ENCODE peak calls at places on chromosome 10, in ten cellular contexts. One of them, this sample, is unnamed.

GRCh38 chr10:91592282-91593020 is 40.4 kb downstream of the PPP1R3C start:
- DNase-seq in fibroblast of lung: no peak
- DNase-seq in IMR-90: no peak
- DNase-seq in neural progenitor cell: no peak
- DNase-seq in PC-9: no peak
- DNase-seq in HepG2: no peak
- DNase-seq in SK-N-SH: no peak
- DNase-seq in hepatocyte: no peak
- DNase-seq in HCT116: no peak
- DNase-seq in MM.1S: no peak
- DNase-seq in this sample: no peak

GRCh38 chr10:120684211-120684610 is 167.0 kb upstream of the WDR11 start:
- DNase-seq in HepG2: no peak
- DNase-seq in HCT116: no peak
- DNase-seq in neural progenitor cell: no peak
- DNase-seq in PC-9: no peak
- DNase-seq in IMR-90: no peak
- DNase-seq in MM.1S: no peak
- DNase-seq in fibroblast of lung: no peak
- DNase-seq in hepatocyte: no peak
- DNase-seq in SK-N-SH: no peak
- DNase-seq in this sample: no peak

GRCh38 chr10:17454181-17454800 is at the start of gene ST8SIA6:
- DNase-seq in HCT116: no peak
- DNase-seq in PC-9: peak; percentile 52
- DNase-seq in fibroblast of lung: peak; percentile 49
- DNase-seq in neural progenitor cell: peak; percentile 83
- DNase-seq in hepatocyte: peak; percentile 73
- DNase-seq in IMR-90: peak; percentile 47
- DNase-seq in SK-N-SH: peak; percentile 86
- DNase-seq in HepG2: no peak
- DNase-seq in MM.1S: peak; percentile 56
- DNase-seq in this sample: peak; percentile 37

GRCh38 chr10:5147981-5148677 is 36.8 kb downstream of the AKR1C8 start:
- DNase-seq in HepG2: peak; percentile 97
- DNase-seq in fibroblast of lung: no peak
- DNase-seq in IMR-90: no peak
- DNase-seq in HCT116: no peak
- DNase-seq in SK-N-SH: no peak
- DNase-seq in MM.1S: no peak
- DNase-seq in PC-9: no peak
- DNase-seq in hepatocyte: no peak
- DNase-seq in neural progenitor cell: no peak
- DNase-seq in this sample: no peak

GRCh38 chr10:68871105-68871711 is 29.9 kb upstream of the DDX50 start:
- DNase-seq in neural progenitor cell: peak; percentile 88
- DNase-seq in IMR-90: peak; percentile 71
- DNase-seq in PC-9: no peak
- DNase-seq in HCT116: no peak
- DNase-seq in HepG2: peak; percentile 16
- DNase-seq in MM.1S: no peak
- DNase-seq in fibroblast of lung: peak; percentile 57
- DNase-seq in hepatocyte: peak; percentile 46
- DNase-seq in SK-N-SH: no peak
- DNase-seq in this sample: peak; percentile 60

GRCh38 chr10:69422676-69423075 is 6.0 kb upstream of the TACR2 start:
- DNase-seq in IMR-90: no peak
- DNase-seq in HepG2: no peak
- DNase-seq in fibroblast of lung: no peak
- DNase-seq in SK-N-SH: no peak
- DNase-seq in MM.1S: no peak
- DNase-seq in PC-9: no peak
- DNase-seq in HCT116: no peak
- DNase-seq in hepatocyte: no peak
- DNase-seq in neural progenitor cell: no peak
- DNase-seq in this sample: no peak

GRCh38 chr10:132397036-132397541 is at the start of gene PWWP2B:
- DNase-seq in SK-N-SH: peak; percentile 87
- DNase-seq in PC-9: peak; percentile 36
- DNase-seq in neural progenitor cell: peak; percentile 70
- DNase-seq in IMR-90: peak; percentile 19
- DNase-seq in fibroblast of lung: peak; percentile 28
- DNase-seq in HCT116: no peak
- DNase-seq in HepG2: no peak
- DNase-seq in MM.1S: peak; percentile 39
- DNase-seq in hepatocyte: peak; percentile 85
- DNase-seq in this sample: no peak

GRCh38 chr10:98589007-98589406 is 142.3 kb upstream of the HPS1 start:
- DNase-seq in IMR-90: peak; percentile 19
- DNase-seq in SK-N-SH: no peak
- DNase-seq in PC-9: no peak
- DNase-seq in MM.1S: no peak
- DNase-seq in hepatocyte: no peak
- DNase-seq in HepG2: peak; percentile 68
- DNase-seq in HCT116: no peak
- DNase-seq in fibroblast of lung: no peak
- DNase-seq in neural progenitor cell: no peak
- DNase-seq in this sample: no peak

GRCh38 chr10:14032406-14032998 is 298.2 kb downstream of the FRMD4A start:
- DNase-seq in HepG2: no peak
- DNase-seq in hepatocyte: peak; percentile 28
- DNase-seq in PC-9: peak; percentile 13
- DNase-seq in IMR-90: no peak
- DNase-seq in neural progenitor cell: peak; percentile 74
- DNase-seq in MM.1S: no peak
- DNase-seq in fibroblast of lung: no peak
- DNase-seq in HCT116: peak; percentile 2
- DNase-seq in SK-N-SH: peak; percentile 45
- DNase-seq in this sample: peak; percentile 12

GRCh38 chr10:93912443-93912842 is 18.7 kb downstream of the SLC35G1 start:
- DNase-seq in PC-9: no peak
- DNase-seq in MM.1S: no peak
- DNase-seq in IMR-90: no peak
- DNase-seq in SK-N-SH: no peak
- DNase-seq in hepatocyte: no peak
- DNase-seq in HepG2: no peak
- DNase-seq in neural progenitor cell: no peak
- DNase-seq in fibroblast of lung: no peak
- DNase-seq in HCT116: no peak
- DNase-seq in this sample: no peak

GRCh38 chr10:13758302-13758701 is 171.5 kb downstream of the PRPF18 start:
- DNase-seq in fibroblast of lung: peak; percentile 58
- DNase-seq in hepatocyte: peak; percentile 34
- DNase-seq in HepG2: no peak
- DNase-seq in neural progenitor cell: peak; percentile 37
- DNase-seq in MM.1S: no peak
- DNase-seq in IMR-90: peak; percentile 70
- DNase-seq in HCT116: peak; percentile 3
- DNase-seq in SK-N-SH: peak; percentile 33
- DNase-seq in PC-9: peak; percentile 21
- DNase-seq in this sample: peak; percentile 83

GRCh38 chr10:73641272-73642060 is at the start of gene MYOZ1:
- DNase-seq in fibroblast of lung: no peak
- DNase-seq in hepatocyte: no peak
- DNase-seq in PC-9: peak; percentile 43
- DNase-seq in HCT116: no peak
- DNase-seq in HepG2: no peak
- DNase-seq in MM.1S: no peak
- DNase-seq in IMR-90: no peak
- DNase-seq in neural progenitor cell: no peak
- DNase-seq in SK-N-SH: no peak
- DNase-seq in this sample: no peak

GRCh38 chr10:49633327-49634045 is 19.6 kb downstream of the CHAT start:
- DNase-seq in HCT116: no peak
- DNase-seq in MM.1S: no peak
- DNase-seq in hepatocyte: no peak
- DNase-seq in neural progenitor cell: no peak
- DNase-seq in SK-N-SH: peak; percentile 61
- DNase-seq in fibroblast of lung: no peak
- DNase-seq in IMR-90: no peak
- DNase-seq in HepG2: no peak
- DNase-seq in PC-9: no peak
- DNase-seq in this sample: no peak

GRCh38 chr10:123998197-123999141 is 94.9 kb downstream of the CHST15 start:
- DNase-seq in SK-N-SH: peak; percentile 9
- DNase-seq in hepatocyte: no peak
- DNase-seq in neural progenitor cell: no peak
- DNase-seq in HepG2: no peak
- DNase-seq in fibroblast of lung: no peak
- DNase-seq in MM.1S: no peak
- DNase-seq in PC-9: no peak
- DNase-seq in IMR-90: no peak
- DNase-seq in HCT116: no peak
- DNase-seq in this sample: no peak

GRCh38 chr10:45424668-45425404 is 50.8 kb downstream of the ALOX5 start:
- DNase-seq in IMR-90: no peak
- DNase-seq in fibroblast of lung: no peak
- DNase-seq in HCT116: no peak
- DNase-seq in HepG2: no peak
- DNase-seq in neural progenitor cell: no peak
- DNase-seq in SK-N-SH: no peak
- DNase-seq in MM.1S: no peak
- DNase-seq in PC-9: no peak
- DNase-seq in hepatocyte: no peak
- DNase-seq in this sample: no peak

DNA sequence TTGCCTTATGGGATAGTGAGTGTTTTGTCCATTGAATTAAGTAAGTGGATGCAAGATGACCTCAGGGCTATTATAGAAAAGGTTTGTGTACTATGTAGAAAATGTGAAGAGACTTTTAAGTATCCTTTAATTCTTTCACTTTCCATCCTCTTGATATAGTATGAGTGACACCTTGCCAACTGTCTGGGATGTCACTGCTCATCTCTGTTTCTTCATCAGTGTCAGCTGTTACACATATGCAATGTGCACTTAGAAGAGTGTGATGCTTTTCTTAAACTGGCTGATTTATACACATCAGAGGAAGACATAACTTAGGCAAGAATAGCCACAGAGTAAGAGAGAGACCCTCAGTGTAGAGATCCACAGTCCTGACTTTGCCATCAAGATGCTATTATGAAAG is 8.7 kb upstream of the ACTA2 start:
- DNase-seq in SK-N-SH: no peak
- DNase-seq in HepG2: no peak
- DNase-seq in neural progenitor cell: no peak
- DNase-seq in IMR-90: no peak
- DNase-seq in PC-9: no peak
- DNase-seq in hepatocyte: no peak
- DNase-seq in fibroblast of lung: no peak
- DNase-seq in HCT116: no peak
- DNase-seq in MM.1S: no peak
- DNase-seq in this sample: no peak
- H3K36me3 ChIP-seq in SK-N-SH: no peaks in the 10 kb centered on the region
- H3K36me3 ChIP-seq in HepG2: no peaks in the 10 kb centered on the region
- H3K36me3 ChIP-seq in neural progenitor cell: no peaks in the 10 kb centered on the region
- H3K36me3 ChIP-seq in IMR-90: no peaks in the 10 kb centered on the region
- H3K36me3 ChIP-seq in PC-9: no peaks in the 10 kb centered on the region
- H3K36me3 ChIP-seq in hepatocyte: no peaks in the 10 kb centered on the region
- H3K36me3 ChIP-seq in fibroblast of lung: no peaks in the 10 kb centered on the region
- H3K36me3 ChIP-seq in HCT116: no peaks in the 10 kb centered on the region
- H3K36me3 ChIP-seq in MM.1S: no peaks in the 10 kb centered on the region
- H3K36me3 ChIP-seq in this sample: no peaks in the 10 kb centered on the region

GRCh38 chr10:48608926-48609325 is 4.1 kb upstream of the ARHGAP22 start:
- DNase-seq in SK-N-SH: no peak
- DNase-seq in hepatocyte: no peak
- DNase-seq in MM.1S: no peak
- DNase-seq in HepG2: no peak
- DNase-seq in IMR-90: peak; percentile 51
- DNase-seq in fibroblast of lung: peak; percentile 17
- DNase-seq in PC-9: no peak
- DNase-seq in HCT116: no peak
- DNase-seq in neural progenitor cell: no peak
- DNase-seq in this sample: no peak

GRCh38 chr10:48605786-48606529 is 1.1 kb upstream of the ARHGAP22 start:
- DNase-seq in neural progenitor cell: no peak
- DNase-seq in HCT116: no peak
- DNase-seq in hepatocyte: no peak
- DNase-seq in MM.1S: no peak
- DNase-seq in SK-N-SH: no peak
- DNase-seq in fibroblast of lung: no peak
- DNase-seq in HepG2: no peak
- DNase-seq in PC-9: no peak
- DNase-seq in IMR-90: peak; percentile 76
- DNase-seq in this sample: peak; percentile 50

GRCh38 chr10:48606530-48607355 is 1.9 kb upstream of the ARHGAP22 start:
- DNase-seq in PC-9: peak; percentile 69
- DNase-seq in HCT116: no peak
- DNase-seq in SK-N-SH: no peak
- DNase-seq in HepG2: no peak
- DNase-seq in IMR-90: peak; percentile 99
- DNase-seq in MM.1S: no peak
- DNase-seq in hepatocyte: no peak
- DNase-seq in fibroblast of lung: peak; percentile 94
- DNase-seq in neural progenitor cell: no peak
- DNase-seq in this sample: peak; percentile 95

GRCh38 chr10:48608279-48608681 is 3.4 kb upstream of the ARHGAP22 start:
- DNase-seq in HepG2: peak; percentile 6
- DNase-seq in HCT116: peak; percentile 34
- DNase-seq in MM.1S: peak; percentile 82
- DNase-seq in hepatocyte: peak; percentile 44
- DNase-seq in IMR-90: no peak
- DNase-seq in SK-N-SH: peak; percentile 67
- DNase-seq in PC-9: peak; percentile 44
- DNase-seq in neural progenitor cell: peak; percentile 72
- DNase-seq in fibroblast of lung: peak; percentile 31
- DNase-seq in this sample: no peak

GRCh38 chr10:48607356-48608278 is 2.7 kb upstream of the ARHGAP22 start:
- DNase-seq in fibroblast of lung: no peak
- DNase-seq in MM.1S: no peak
- DNase-seq in HepG2: no peak
- DNase-seq in HCT116: no peak
- DNase-seq in IMR-90: peak; percentile 24
- DNase-seq in SK-N-SH: no peak
- DNase-seq in hepatocyte: no peak
- DNase-seq in neural progenitor cell: no peak
- DNase-seq in PC-9: peak; percentile 11
- DNase-seq in this sample: no peak
- H3K27me3 ChIP-seq in fibroblast of lung: no peaks in the 10 kb centered on the region
- H3K27me3 ChIP-seq in MM.1S: no peaks in the 10 kb centered on the region
- H3K27me3 ChIP-seq in HepG2: peaks cover 10% of the 10 kb centered on the region
- H3K27me3 ChIP-seq in HCT116: no peaks in the 10 kb centered on the region
- H3K27me3 ChIP-seq in IMR-90: no peaks in the 10 kb centered on the region
- H3K27me3 ChIP-seq in SK-N-SH: no peaks in the 10 kb centered on the region
- H3K27me3 ChIP-seq in hepatocyte: peaks cover 21% of the 10 kb centered on the region
- H3K27me3 ChIP-seq in neural progenitor cell: peaks cover 29% of the 10 kb centered on the region
- H3K27me3 ChIP-seq in PC-9: no peaks in the 10 kb centered on the region
- H3K27me3 ChIP-seq in this sample: no peaks in the 10 kb centered on the region

GRCh38 chr10:109959571-109960145 is 36.3 kb upstream of the XPNPEP1 start:
- DNase-seq in IMR-90: no peak
- DNase-seq in hepatocyte: no peak
- DNase-seq in PC-9: no peak
- DNase-seq in fibroblast of lung: peak; percentile 64
- DNase-seq in neural progenitor cell: no peak
- DNase-seq in MM.1S: no peak
- DNase-seq in HepG2: no peak
- DNase-seq in HCT116: no peak
- DNase-seq in SK-N-SH: no peak
- DNase-seq in this sample: no peak
- H2AFZ ChIP-seq in IMR-90: no peak overlapping the region
- H2AFZ ChIP-seq in hepatocyte: no peak overlapping the region
- H2AFZ ChIP-seq in PC-9: no peak overlapping the region
- H2AFZ ChIP-seq in fibroblast of lung: no peak overlapping the region
- H2AFZ ChIP-seq in neural progenitor cell: no peak overlapping the region
- H2AFZ ChIP-seq in MM.1S: no peak overlapping the region
- H2AFZ ChIP-seq in HepG2: no peak overlapping the region
- H2AFZ ChIP-seq in HCT116: no peak overlapping the region
- H2AFZ ChIP-seq in SK-N-SH: no peak overlapping the region
- H2AFZ ChIP-seq in this sample: no peak overlapping the region

GRCh38 chr10:96049340-96049739 is 6.0 kb downstream of the CCNJ start:
- DNase-seq in fibroblast of lung: no peak
- DNase-seq in PC-9: no peak
- DNase-seq in SK-N-SH: no peak
- DNase-seq in neural progenitor cell: no peak
- DNase-seq in HepG2: no peak
- DNase-seq in IMR-90: no peak
- DNase-seq in hepatocyte: no peak
- DNase-seq in MM.1S: no peak
- DNase-seq in HCT116: no peak
- DNase-seq in this sample: no peak
- H3K36me3 ChIP-seq in fibroblast of lung: no peaks in the 10 kb centered on the region
- H3K36me3 ChIP-seq in PC-9: no peaks in the 10 kb centered on the region
- H3K36me3 ChIP-seq in SK-N-SH: peaks cover 40% of the 10 kb centered on the region
- H3K36me3 ChIP-seq in neural progenitor cell: no peaks in the 10 kb centered on the region
- H3K36me3 ChIP-seq in HepG2: peaks cover 23% of the 10 kb centered on the region
- H3K36me3 ChIP-seq in IMR-90: peaks cover 6% of the 10 kb centered on the region
- H3K36me3 ChIP-seq in hepatocyte: no peaks in the 10 kb centered on the region
- H3K36me3 ChIP-seq in MM.1S: no peaks in the 10 kb centered on the region
- H3K36me3 ChIP-seq in HCT116: peaks cover 9% of the 10 kb centered on the region
- H3K36me3 ChIP-seq in this sample: peaks cover 23% of the 10 kb centered on the region